ENCODE peak calls at places on chromosomes 2 and 18, in four cellular contexts. G is OCI-M1; L is stimulated activated CD8-positive, alpha-beta memory T cell treated with anti-CD3 and anti-CD28 coated beads, Interleukin-4, amount 100 ng/mL, for 1 hour; P is activated naive CD4-positive, alpha-beta T cell. B is an unnamed sample.

GRCh38 chr2:135617501-135618015 is 86.3 kb downstream of the R3HDM1 start:
- DNase-seq in G (no peak), L (no peak), P (no peak), B (no peak)

GRCh38 chr2:238242731-238243495 is 3.1 kb upstream of the HES6 start:
- DNase-seq in G (no peak), L (no peak), P (no peak), B (no peak)

GRCh38 chr2:221153226-221153625 is 418.9 kb downstream of the EPHA4 start:
- DNase-seq in G (no peak), L (no peak), P (no peak), B (no peak)

GRCh38 chr2:204869142-204869823 is 324.0 kb downstream of the PARD3B start:
- DNase-seq in G (no peak), L (no peak), P (no peak), B (no peak)

GRCh38 chr2:146321175-146321574 is 1523.7 kb upstream of the ACVR2A start:
- DNase-seq in G (peak), L (no peak), P (no peak), B (no peak)

GRCh38 chr2:70942900-70943871 is 7.5 kb downstream of the ATP6V1B1 start:
- DNase-seq in G (no peak), L (no peak), P (no peak), B (no peak)

GRCh38 chr18:13269599-13270011 is 51.0 kb downstream of the LDLRAD4 start:
- DNase-seq in G (no peak), L (no peak), P (no peak), B (no peak)

GRCh38 chr18:48843162-48843561 is 107.6 kb downstream of the SMAD7 start:
- DNase-seq in G (no peak), L (no peak), P (no peak), B (no peak)

GRCh38 chr2:159711562-159712193 is 628 bp upstream of the MARCHF7 start:
- DNase-seq in G (no peak), L (no peak), P (no peak), B (no peak)

GRCh38 chr2:136670-137069 is 90.4 kb upstream of the FAM110C start:
- DNase-seq in G (no peak), L (no peak), P (no peak), B (no peak)

B was measured in activated T-helper 1 cell treated with anti-CD3 and anti-CD28 coated beads, Interleukin-2, amount 50 U/mL, for 16 hours.